ENCODE peak calls at places on chromosomes 11 and 22, in four cellular contexts. One of them, this sample, is unnamed.

GRCh38 chr11:69867076-69868002 is 48.1 kb upstream of the FGF3 start:
- DNase-seq in tibial artery: peak
- DNase-seq in mammary epithelial cell: no peak
- DNase-seq in T follicular helper cell: no peak
- DNase-seq in this sample: no peak

GRCh38 chr11:14270690-14271542 is 88.1 kb downstream of the RRAS2 start:
- DNase-seq in tibial artery: no peak
- DNase-seq in mammary epithelial cell: no peak
- DNase-seq in T follicular helper cell: no peak
- DNase-seq in this sample: no peak

GRCh38 chr11:86947541-86947940 is 7.7 kb downstream of the FZD4 start:
- DNase-seq in tibial artery: no peak
- DNase-seq in mammary epithelial cell: peak
- DNase-seq in T follicular helper cell: no peak
- DNase-seq in this sample: no peak

GRCh38 chr11:70250876-70251275 is 19.6 kb upstream of the PPFIA1 start:
- DNase-seq in tibial artery: no peak
- DNase-seq in mammary epithelial cell: no peak
- DNase-seq in T follicular helper cell: no peak
- DNase-seq in this sample: no peak

GRCh38 chr22:41883400-41883799 is 31.5 kb downstream of the SHISA8 start:
- DNase-seq in tibial artery: no peak
- DNase-seq in mammary epithelial cell: no peak
- DNase-seq in T follicular helper cell: no peak
- DNase-seq in this sample: no peak

GRCh38 chr22:42375982-42376381 is 56.2 kb downstream of the NFAM1 start:
- DNase-seq in tibial artery: no peak
- DNase-seq in mammary epithelial cell: no peak
- DNase-seq in T follicular helper cell: no peak
- DNase-seq in this sample: no peak

GRCh38 chr11:121567988-121568387 is 115.2 kb upstream of the SORL1-AS1 start:
- DNase-seq in tibial artery: no peak
- DNase-seq in mammary epithelial cell: no peak
- DNase-seq in T follicular helper cell: no peak
- DNase-seq in this sample: no peak

GRCh38 chr22:41898645-41899044 is 16.2 kb downstream of the SHISA8 start:
- DNase-seq in tibial artery: no peak
- DNase-seq in mammary epithelial cell: no peak
- DNase-seq in T follicular helper cell: no peak
- DNase-seq in this sample: no peak

GRCh38 chr22:33303109-33303508 is 244.9 kb upstream of the SYN3 start:
- DNase-seq in tibial artery: no peak
- DNase-seq in mammary epithelial cell: no peak
- DNase-seq in T follicular helper cell: no peak
- DNase-seq in this sample: no peak

GRCh38 chr11:12725863-12726666 is 51.8 kb downstream of the TEAD1 start:
- DNase-seq in tibial artery: no peak
- DNase-seq in mammary epithelial cell: peak
- DNase-seq in T follicular helper cell: no peak
- DNase-seq in this sample: no peak

This sample was measured in nucleus accumbens.